ENCODE peak calls at places on chromosomes 12 and 14, in six cellular contexts. One of them, this sample, is unnamed.

GRCh38 chr14:101879212-101880015 is 85.0 kb upstream of the DYNC1H1 start:
- DNase-seq in activated naive CD4-positive, alpha-beta T cell treated with anti-CD3 and anti-CD28 coated beads for 36 hours: no peak
- DNase-seq in LoVo: no peak
- DNase-seq in GM13977: no peak
- DNase-seq in stimulated activated naive CD8-positive, alpha-beta T cell treated with anti-CD3 and anti-CD28 coated beads, Interleukin-15, Interleukin-2, amounts not matched to agents 100 U/mL and 50 U/mL, for 24 hours: no peak
- DNase-seq in dorsolateral prefrontal cortex: no peak
- DNase-seq in this sample: no peak

GRCh38 chr12:3341594-3341993 is 149.4 kb upstream of the PRMT8 start:
- DNase-seq in GM13977: no peak
- DNase-seq in LoVo: no peak
- DNase-seq in stimulated activated naive CD8-positive, alpha-beta T cell treated with anti-CD3 and anti-CD28 coated beads, Interleukin-15, Interleukin-2, amounts not matched to agents 100 U/mL and 50 U/mL, for 24 hours: no peak
- DNase-seq in dorsolateral prefrontal cortex: no peak
- DNase-seq in activated naive CD4-positive, alpha-beta T cell treated with anti-CD3 and anti-CD28 coated beads for 36 hours: no peak
- DNase-seq in this sample: no peak

GRCh38 chr12:48812389-48812788 is 5.9 kb upstream of the CACNB3 start:
- DNase-seq in stimulated activated naive CD8-positive, alpha-beta T cell treated with anti-CD3 and anti-CD28 coated beads, Interleukin-15, Interleukin-2, amounts not matched to agents 100 U/mL and 50 U/mL, for 24 hours: no peak
- DNase-seq in activated naive CD4-positive, alpha-beta T cell treated with anti-CD3 and anti-CD28 coated beads for 36 hours: no peak
- DNase-seq in dorsolateral prefrontal cortex: no peak
- DNase-seq in LoVo: no peak
- DNase-seq in GM13977: no peak
- DNase-seq in this sample: no peak

GRCh38 chr12:94570161-94570560 is 80.2 kb downstream of the TMCC3 start:
- DNase-seq in activated naive CD4-positive, alpha-beta T cell treated with anti-CD3 and anti-CD28 coated beads for 36 hours: no peak
- DNase-seq in GM13977: no peak
- DNase-seq in LoVo: no peak
- DNase-seq in dorsolateral prefrontal cortex: no peak
- DNase-seq in stimulated activated naive CD8-positive, alpha-beta T cell treated with anti-CD3 and anti-CD28 coated beads, Interleukin-15, Interleukin-2, amounts not matched to agents 100 U/mL and 50 U/mL, for 24 hours: no peak
- DNase-seq in this sample: no peak

GRCh38 chr12:120352117-120352516 is 16.8 kb downstream of the MSI1 start:
- DNase-seq in dorsolateral prefrontal cortex: no peak
- DNase-seq in LoVo: no peak
- DNase-seq in activated naive CD4-positive, alpha-beta T cell treated with anti-CD3 and anti-CD28 coated beads for 36 hours: no peak
- DNase-seq in GM13977: no peak
- DNase-seq in stimulated activated naive CD8-positive, alpha-beta T cell treated with anti-CD3 and anti-CD28 coated beads, Interleukin-15, Interleukin-2, amounts not matched to agents 100 U/mL and 50 U/mL, for 24 hours: no peak
- DNase-seq in this sample: no peak

GRCh38 chr12:124654666-124655316 is 87.4 kb upstream of the NCOR2 start:
- DNase-seq in dorsolateral prefrontal cortex: peak; percentile 78
- DNase-seq in LoVo: no peak
- DNase-seq in stimulated activated naive CD8-positive, alpha-beta T cell treated with anti-CD3 and anti-CD28 coated beads, Interleukin-15, Interleukin-2, amounts not matched to agents 100 U/mL and 50 U/mL, for 24 hours: no peak
- DNase-seq in activated naive CD4-positive, alpha-beta T cell treated with anti-CD3 and anti-CD28 coated beads for 36 hours: no peak
- DNase-seq in GM13977: no peak
- DNase-seq in this sample: no peak

GRCh38 chr14:50061664-50062437 is 54.5 kb downstream of the VCPKMT start:
- DNase-seq in GM13977: peak; percentile 73
- DNase-seq in LoVo: peak; percentile 35
- DNase-seq in dorsolateral prefrontal cortex: no peak
- DNase-seq in stimulated activated naive CD8-positive, alpha-beta T cell treated with anti-CD3 and anti-CD28 coated beads, Interleukin-15, Interleukin-2, amounts not matched to agents 100 U/mL and 50 U/mL, for 24 hours: peak; percentile 72
- DNase-seq in activated naive CD4-positive, alpha-beta T cell treated with anti-CD3 and anti-CD28 coated beads for 36 hours: peak; percentile 86
- DNase-seq in this sample: peak; percentile 70

GRCh38 chr12:1845427-1845826 is 25.1 kb downstream of the LRTM2 start:
- DNase-seq in stimulated activated naive CD8-positive, alpha-beta T cell treated with anti-CD3 and anti-CD28 coated beads, Interleukin-15, Interleukin-2, amounts not matched to agents 100 U/mL and 50 U/mL, for 24 hours: no peak
- DNase-seq in LoVo: no peak
- DNase-seq in activated naive CD4-positive, alpha-beta T cell treated with anti-CD3 and anti-CD28 coated beads for 36 hours: no peak
- DNase-seq in GM13977: no peak
- DNase-seq in dorsolateral prefrontal cortex: no peak
- DNase-seq in this sample: no peak

GRCh38 chr12:43288666-43289065 is 263.3 kb downstream of the ADAMTS20 start:
- DNase-seq in dorsolateral prefrontal cortex: no peak
- DNase-seq in stimulated activated naive CD8-positive, alpha-beta T cell treated with anti-CD3 and anti-CD28 coated beads, Interleukin-15, Interleukin-2, amounts not matched to agents 100 U/mL and 50 U/mL, for 24 hours: no peak
- DNase-seq in GM13977: no peak
- DNase-seq in activated naive CD4-positive, alpha-beta T cell treated with anti-CD3 and anti-CD28 coated beads for 36 hours: no peak
- DNase-seq in LoVo: no peak
- DNase-seq in this sample: no peak

GRCh38 chr14:103282932-103283331 is 51.1 kb upstream of the EIF5 start:
- DNase-seq in LoVo: no peak
- DNase-seq in activated naive CD4-positive, alpha-beta T cell treated with anti-CD3 and anti-CD28 coated beads for 36 hours: no peak
- DNase-seq in dorsolateral prefrontal cortex: no peak
- DNase-seq in stimulated activated naive CD8-positive, alpha-beta T cell treated with anti-CD3 and anti-CD28 coated beads, Interleukin-15, Interleukin-2, amounts not matched to agents 100 U/mL and 50 U/mL, for 24 hours: no peak
- DNase-seq in GM13977: no peak
- DNase-seq in this sample: no peak

GRCh38 chr12:23552417-23552816 is 397.1 kb downstream of the SOX5 start:
- DNase-seq in activated naive CD4-positive, alpha-beta T cell treated with anti-CD3 and anti-CD28 coated beads for 36 hours: no peak
- DNase-seq in dorsolateral prefrontal cortex: no peak
- DNase-seq in GM13977: no peak
- DNase-seq in LoVo: no peak
- DNase-seq in stimulated activated naive CD8-positive, alpha-beta T cell treated with anti-CD3 and anti-CD28 coated beads, Interleukin-15, Interleukin-2, amounts not matched to agents 100 U/mL and 50 U/mL, for 24 hours: no peak
- DNase-seq in this sample: no peak

GRCh38 chr12:122094735-122095561 is 16.4 kb downstream of the MLXIP start:
- DNase-seq in stimulated activated naive CD8-positive, alpha-beta T cell treated with anti-CD3 and anti-CD28 coated beads, Interleukin-15, Interleukin-2, amounts not matched to agents 100 U/mL and 50 U/mL, for 24 hours: no peak
- DNase-seq in activated naive CD4-positive, alpha-beta T cell treated with anti-CD3 and anti-CD28 coated beads for 36 hours: no peak
- DNase-seq in dorsolateral prefrontal cortex: no peak
- DNase-seq in GM13977: no peak
- DNase-seq in LoVo: no peak
- DNase-seq in this sample: no peak

GRCh38 chr12:113912761-113913295 is 53.3 kb downstream of the RBM19 start:
- DNase-seq in GM13977: peak; percentile 74
- DNase-seq in LoVo: peak; percentile 31
- DNase-seq in stimulated activated naive CD8-positive, alpha-beta T cell treated with anti-CD3 and anti-CD28 coated beads, Interleukin-15, Interleukin-2, amounts not matched to agents 100 U/mL and 50 U/mL, for 24 hours: peak; percentile 57
- DNase-seq in activated naive CD4-positive, alpha-beta T cell treated with anti-CD3 and anti-CD28 coated beads for 36 hours: peak; percentile 67
- DNase-seq in dorsolateral prefrontal cortex: peak; percentile 74
- DNase-seq in this sample: peak; percentile 68

GRCh38 chr12:23204933-23205778 is 580.2 kb downstream of the ETNK1 start:
- DNase-seq in LoVo: peak; percentile 69
- DNase-seq in dorsolateral prefrontal cortex: no peak
- DNase-seq in GM13977: peak; percentile 61
- DNase-seq in activated naive CD4-positive, alpha-beta T cell treated with anti-CD3 and anti-CD28 coated beads for 36 hours: peak; percentile 13
- DNase-seq in stimulated activated naive CD8-positive, alpha-beta T cell treated with anti-CD3 and anti-CD28 coated beads, Interleukin-15, Interleukin-2, amounts not matched to agents 100 U/mL and 50 U/mL, for 24 hours: no peak
- DNase-seq in this sample: no peak

GRCh38 chr12:102061096-102061555 is 665 bp downstream of the WASHC3 start:
- DNase-seq in GM13977: peak; percentile 25
- DNase-seq in stimulated activated naive CD8-positive, alpha-beta T cell treated with anti-CD3 and anti-CD28 coated beads, Interleukin-15, Interleukin-2, amounts not matched to agents 100 U/mL and 50 U/mL, for 24 hours: peak; percentile 14
- DNase-seq in LoVo: no peak
- DNase-seq in activated naive CD4-positive, alpha-beta T cell treated with anti-CD3 and anti-CD28 coated beads for 36 hours: peak; percentile 50
- DNase-seq in dorsolateral prefrontal cortex: no peak
- DNase-seq in this sample: no peak

GRCh38 chr12:69151254-69151751 is 88.1 kb upstream of the CPSF6 start:
- DNase-seq in dorsolateral prefrontal cortex: no peak
- DNase-seq in GM13977: no peak
- DNase-seq in stimulated activated naive CD8-positive, alpha-beta T cell treated with anti-CD3 and anti-CD28 coated beads, Interleukin-15, Interleukin-2, amounts not matched to agents 100 U/mL and 50 U/mL, for 24 hours: no peak
- DNase-seq in activated naive CD4-positive, alpha-beta T cell treated with anti-CD3 and anti-CD28 coated beads for 36 hours: no peak
- DNase-seq in LoVo: peak; percentile 66
- DNase-seq in this sample: no peak

GRCh38 chr14:58884442-58884841 is 246.7 kb downstream of the DACT1 start:
- DNase-seq in activated naive CD4-positive, alpha-beta T cell treated with anti-CD3 and anti-CD28 coated beads for 36 hours: no peak
- DNase-seq in dorsolateral prefrontal cortex: no peak
- DNase-seq in LoVo: no peak
- DNase-seq in stimulated activated naive CD8-positive, alpha-beta T cell treated with anti-CD3 and anti-CD28 coated beads, Interleukin-15, Interleukin-2, amounts not matched to agents 100 U/mL and 50 U/mL, for 24 hours: no peak
- DNase-seq in GM13977: no peak
- DNase-seq in this sample: no peak

GRCh38 chr14:96811265-96811664 is 14.1 kb downstream of the VRK1 start:
- DNase-seq in activated naive CD4-positive, alpha-beta T cell treated with anti-CD3 and anti-CD28 coated beads for 36 hours: no peak
- DNase-seq in stimulated activated naive CD8-positive, alpha-beta T cell treated with anti-CD3 and anti-CD28 coated beads, Interleukin-15, Interleukin-2, amounts not matched to agents 100 U/mL and 50 U/mL, for 24 hours: no peak
- DNase-seq in dorsolateral prefrontal cortex: no peak
- DNase-seq in LoVo: no peak
- DNase-seq in GM13977: no peak
- DNase-seq in this sample: no peak

GRCh38 chr14:80004871-80005270 is 206.4 kb downstream of the DIO2 start:
- DNase-seq in stimulated activated naive CD8-positive, alpha-beta T cell treated with anti-CD3 and anti-CD28 coated beads, Interleukin-15, Interleukin-2, amounts not matched to agents 100 U/mL and 50 U/mL, for 24 hours: no peak
- DNase-seq in activated naive CD4-positive, alpha-beta T cell treated with anti-CD3 and anti-CD28 coated beads for 36 hours: no peak
- DNase-seq in dorsolateral prefrontal cortex: no peak
- DNase-seq in LoVo: no peak
- DNase-seq in GM13977: no peak
- DNase-seq in this sample: no peak

GRCh38 chr12:44716681-44717080 is 159.4 kb downstream of the NELL2 start:
- DNase-seq in activated naive CD4-positive, alpha-beta T cell treated with anti-CD3 and anti-CD28 coated beads for 36 hours: no peak
- DNase-seq in GM13977: no peak
- DNase-seq in stimulated activated naive CD8-positive, alpha-beta T cell treated with anti-CD3 and anti-CD28 coated beads, Interleukin-15, Interleukin-2, amounts not matched to agents 100 U/mL and 50 U/mL, for 24 hours: no peak
- DNase-seq in LoVo: no peak
- DNase-seq in dorsolateral prefrontal cortex: no peak
- DNase-seq in this sample: no peak

GRCh38 chr14:55671641-55672040 is 91.6 kb downstream of the KTN1 start:
- DNase-seq in stimulated activated naive CD8-positive, alpha-beta T cell treated with anti-CD3 and anti-CD28 coated beads, Interleukin-15, Interleukin-2, amounts not matched to agents 100 U/mL and 50 U/mL, for 24 hours: no peak
- DNase-seq in LoVo: no peak
- DNase-seq in activated naive CD4-positive, alpha-beta T cell treated with anti-CD3 and anti-CD28 coated beads for 36 hours: no peak
- DNase-seq in dorsolateral prefrontal cortex: no peak
- DNase-seq in GM13977: no peak
- DNase-seq in this sample: no peak

GRCh38 chr12:4681732-4682131 is 32.8 kb downstream of the NDUFA9 start:
- DNase-seq in activated naive CD4-positive, alpha-beta T cell treated with anti-CD3 and anti-CD28 coated beads for 36 hours: no peak
- DNase-seq in stimulated activated naive CD8-positive, alpha-beta T cell treated with anti-CD3 and anti-CD28 coated beads, Interleukin-15, Interleukin-2, amounts not matched to agents 100 U/mL and 50 U/mL, for 24 hours: no peak
- DNase-seq in LoVo: no peak
- DNase-seq in dorsolateral prefrontal cortex: no peak
- DNase-seq in GM13977: no peak
- DNase-seq in this sample: no peak

GRCh38 chr12:119994892-119995658 is 6.0 kb downstream of the BICDL1 start:
- DNase-seq in dorsolateral prefrontal cortex: no peak
- DNase-seq in GM13977: no peak
- DNase-seq in stimulated activated naive CD8-positive, alpha-beta T cell treated with anti-CD3 and anti-CD28 coated beads, Interleukin-15, Interleukin-2, amounts not matched to agents 100 U/mL and 50 U/mL, for 24 hours: no peak
- DNase-seq in LoVo: no peak
- DNase-seq in activated naive CD4-positive, alpha-beta T cell treated with anti-CD3 and anti-CD28 coated beads for 36 hours: no peak
- DNase-seq in this sample: no peak

GRCh38 chr12:47964102-47964723 is 817 bp downstream of the TMEM106C start:
- DNase-seq in stimulated activated naive CD8-positive, alpha-beta T cell treated with anti-CD3 and anti-CD28 coated beads, Interleukin-15, Interleukin-2, amounts not matched to agents 100 U/mL and 50 U/mL, for 24 hours: peak; percentile 36
- DNase-seq in dorsolateral prefrontal cortex: no peak
- DNase-seq in activated naive CD4-positive, alpha-beta T cell treated with anti-CD3 and anti-CD28 coated beads for 36 hours: peak; percentile 37
- DNase-seq in GM13977: no peak
- DNase-seq in LoVo: no peak
- DNase-seq in this sample: peak; percentile 28